ENCODE peak calls at places on chromosomes 2 and 18, in seven cellular contexts. X is NCI-H460; N is naive thymus-derived CD4-positive, alpha-beta T cell; Q is iPS DF 6.9; O is LoVo; T is bronchial epithelial cell; Y is neuronal stem cell. B is an unnamed sample.

GRCh38 chr2:169716938-169717690 is 16.5 kb upstream of the KLHL23 start:
- DNase-seq in X (no peak), N (no peak), Q (no peak), O (no peak), T (peak; percentile 44), Y (no peak), B (no peak)

GRCh38 chr2:522776-523175 is 154.4 kb downstream of the TMEM18 start:
- DNase-seq in X (no peak), N (no peak), Q (no peak), O (no peak), T (no peak), Y (no peak), B (no peak)

GRCh38 chr2:103121106-103121505 is 359.3 kb downstream of the TMEM182 start:
- DNase-seq in X (no peak), N (no peak), Q (no peak), O (no peak), T (no peak), Y (no peak), B (no peak)

GRCh38 chr2:190561091-190561490 is 26.6 kb upstream of the NEMP2 start:
- DNase-seq in X (no peak), N (no peak), Q (no peak), O (no peak), T (no peak), Y (no peak), B (no peak)

GRCh38 chr2:71129114-71129890 is 727 bp downstream of the MCEE start:
- DNase-seq in X (no peak), N (no peak), Q (no peak), O (no peak), T (peak; percentile 27), Y (no peak), B (no peak)

GRCh38 chr2:58240938-58241755 is at the start of gene FANCL:
- DNase-seq in X (peak; percentile 84), N (peak; percentile 66), Q (peak; percentile 90), O (peak; percentile 92), T (peak; percentile 76), Y (peak; percentile 87), B (peak; percentile 10)

GRCh38 chr2:443754-444153 is 155.9 kb upstream of the ALKAL2 start:
- DNase-seq in X (no peak), N (no peak), Q (no peak), O (no peak), T (no peak), Y (no peak), B (no peak)

GRCh38 chr18:63997041-63997440 is 27.2 kb downstream of the SERPINB8 start:
- DNase-seq in X (no peak), N (no peak), Q (no peak), O (peak; percentile 11), T (peak; percentile 45), Y (no peak), B (no peak)

GRCh38 chr18:75199327-75199726 is 9.6 kb downstream of the PTGR3 start:
- DNase-seq in X (no peak), N (no peak), Q (no peak), O (no peak), T (no peak), Y (no peak), B (no peak)

GRCh38 chr2:74174909-74175308 is 3.8 kb downstream of the MOB1A start:
- DNase-seq in X (no peak), N (no peak), Q (no peak), O (no peak), T (no peak), Y (no peak), B (no peak)

B was measured in epithelial cell of proximal tubule.